ENCODE peak calls at places on chromosomes 5 and 9, in nine cellular contexts. W, J, D, R, S, B, K, F and L are unnamed samples.

GRCh38 chr5:77995793-77996409 is 219.8 kb upstream of the TBCA start:
- DNase-seq in K (no peak), S (no peak), D (no peak), B (no peak), W (no peak), R (no peak), F (no peak), J (no peak), L (no peak)

GRCh38 chr5:108122701-108123100 is 259.2 kb downstream of the FBXL17 start:
- DNase-seq in R (no peak), W (no peak), D (no peak), J (no peak), F (no peak), B (no peak), K (no peak), S (peak; percentile 2), L (no peak)

GRCh38 chr9:127178646-127179632 is 56.5 kb upstream of the ANGPTL2 start:
- DNase-seq in F (no peak), R (no peak), S (no peak), W (peak; percentile 23), B (no peak), K (no peak), J (no peak), D (no peak), L (no peak)

GRCh38 chr5:173746050-173746449 is 129.6 kb upstream of the BOD1 start:
- DNase-seq in D (no peak), B (no peak), W (no peak), R (peak; percentile 68), K (peak; percentile 72), J (no peak), F (no peak), S (peak; percentile 46), L (no peak)

GRCh38 chr9:94928696-94929372 is 202.3 kb downstream of the AOPEP start:
- DNase-seq in B (no peak), J (no peak), D (no peak), K (peak; percentile 51), R (peak; percentile 89), W (no peak), S (no peak), F (no peak), L (no peak)

GRCh38 chr5:90134892-90135291 is 274.7 kb downstream of the CETN3 start:
- DNase-seq in S (peak; percentile 63), D (no peak), F (no peak), R (peak; percentile 95), W (peak; percentile 24), J (no peak), K (peak; percentile 60), B (no peak), L (peak; percentile 6)

GRCh38 chr5:92554447-92555085 is 1026.5 kb downstream of the NR2F1-AS1 start:
- DNase-seq in F (no peak), W (no peak), B (no peak), J (no peak), K (no peak), R (no peak), D (no peak), S (no peak), L (no peak)

GRCh38 chr9:118563677-118564076 is 805.6 kb downstream of the BRINP1 start:
- DNase-seq in K (no peak), B (no peak), W (no peak), S (peak; percentile 81), J (no peak), R (peak; percentile 28), F (no peak), D (no peak), L (peak; percentile 78)

GRCh38 chr5:113451797-113452196 is 17.0 kb upstream of the TSSK1B start:
- DNase-seq in J (no peak), K (no peak), B (no peak), F (no peak), W (no peak), S (peak; percentile 5), R (no peak), D (no peak), L (no peak)

GRCh38 chr9:127904518-127904887 is 5.1 kb upstream of the ST6GALNAC6 start:
- DNase-seq in K (no peak), B (no peak), J (no peak), W (peak; percentile 64), F (no peak), S (no peak), D (no peak), R (no peak), L (no peak)

GRCh38 chr9:3809724-3810123 is 283.9 kb upstream of the RFX3 start:
- DNase-seq in W (no peak), J (no peak), S (peak; percentile 66), D (no peak), B (no peak), K (peak; percentile 79), F (peak; percentile 22), R (peak; percentile 25), L (peak; percentile 81)

DNA sequence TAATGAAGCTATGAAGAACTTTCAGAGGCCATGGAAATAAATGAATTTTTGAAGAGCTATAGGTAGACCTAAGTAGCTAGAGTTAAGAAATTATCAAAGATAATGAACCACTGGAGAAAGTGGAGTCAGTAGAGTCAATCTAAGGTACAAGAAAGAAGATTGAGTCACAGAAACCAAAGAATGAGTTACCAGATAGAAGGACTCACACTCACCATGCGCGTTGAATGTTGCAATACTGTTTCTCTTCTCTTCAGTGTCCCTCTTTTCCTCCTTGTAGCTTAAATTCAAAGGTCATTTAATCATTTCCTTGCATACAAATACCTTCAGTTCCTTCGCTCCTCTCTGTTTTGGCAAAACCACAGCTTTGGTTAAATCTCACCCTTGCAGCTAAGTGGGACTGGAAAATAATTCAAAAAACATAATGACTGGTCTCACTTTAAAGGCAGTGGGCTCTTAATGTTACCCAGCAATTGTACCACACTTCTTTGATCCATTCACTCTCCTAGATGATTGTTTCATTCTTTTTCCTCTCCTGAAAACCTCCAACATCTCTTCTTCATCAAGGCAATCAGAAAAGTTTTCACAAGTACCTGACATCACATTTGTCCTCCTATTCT is 58.3 kb downstream of the NIPBL start:
- DNase-seq in F (no peak), J (no peak), B (no peak), R (peak; percentile 19), S (peak; percentile 33), D (no peak), W (no peak), K (no peak), L (no peak)
- H3K27ac ChIP-seq in F (no peak overlapping the region), J (no peak overlapping the region), B (no peak overlapping the region), R (no peak overlapping the region), S (no peak overlapping the region), D (no peak overlapping the region), W (no peak overlapping the region), K (no peak overlapping the region), L (no peak overlapping the region)

DNA sequence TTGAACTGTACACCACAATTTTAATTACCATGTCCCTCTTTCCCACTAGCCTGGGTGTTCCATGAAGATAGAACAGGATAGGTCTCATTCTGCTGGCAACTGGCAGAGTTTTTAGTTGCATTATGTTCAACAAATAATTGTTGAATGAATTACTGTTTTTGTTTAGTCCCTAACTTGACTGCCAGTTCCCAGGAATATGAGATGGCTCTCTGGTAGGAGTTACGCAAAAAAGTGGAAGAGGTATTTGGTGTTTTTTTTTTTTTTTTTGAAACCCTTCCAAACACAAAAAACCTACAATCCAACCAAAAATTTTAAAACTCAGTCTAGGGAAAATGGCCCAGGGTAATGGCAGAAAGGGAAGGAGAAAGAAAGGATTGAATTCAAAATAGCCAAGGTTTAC is 153.6 kb downstream of the GNAQ start:
- DNase-seq in B (no peak), F (no peak), J (no peak), S (no peak), D (no peak), R (no peak), K (no peak), W (no peak), L (no peak)
- H3K27ac ChIP-seq in B (no peak overlapping the region), F (no peak overlapping the region), J (no peak overlapping the region), S (no peak overlapping the region), D (no peak overlapping the region), R (no peak overlapping the region), K (no peak overlapping the region), W (no peak overlapping the region), L (no peak overlapping the region)

DNA sequence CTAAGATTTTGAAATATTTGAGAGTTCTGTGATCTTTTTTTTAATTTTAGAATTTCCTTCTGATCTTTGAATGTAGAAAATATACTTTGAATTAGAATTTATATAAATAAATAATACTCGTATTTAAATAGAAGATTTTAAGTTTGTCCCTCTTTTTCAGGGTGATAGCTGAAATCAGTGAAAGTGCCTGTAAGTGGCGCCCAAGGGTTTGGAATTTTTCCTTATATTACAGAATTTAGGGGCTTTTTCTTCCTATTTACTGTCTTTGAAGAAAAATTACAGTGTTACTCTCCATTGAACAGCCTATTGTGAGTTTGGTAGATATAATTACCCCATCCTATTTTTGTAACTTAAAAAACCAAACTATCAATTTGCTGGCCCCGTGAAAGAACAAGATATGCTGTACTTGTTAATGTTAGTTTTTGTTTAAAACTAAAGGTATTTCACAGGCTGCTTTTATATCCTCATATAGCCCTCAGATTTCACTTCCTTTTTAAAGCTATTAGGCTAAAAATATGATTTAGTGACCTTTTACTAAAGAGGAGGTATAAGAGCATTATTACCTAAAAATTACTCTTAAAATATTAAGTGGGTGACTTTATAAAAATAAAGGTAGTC is 3.2 kb downstream of the MAP3K1 start:
- DNase-seq in W (no peak), D (no peak), F (no peak), K (no peak), J (no peak), B (no peak), S (peak; percentile 33), R (peak; percentile 16), L (no peak)
- H3K27ac ChIP-seq in W (no peak overlapping the region), D (no peak overlapping the region), F (no peak overlapping the region), K (peak overlapping the region; percentile 7), J (no peak overlapping the region), B (no peak overlapping the region), S (no peak overlapping the region), R (no peak overlapping the region), L (peak overlapping the region; percentile 74)

GRCh38 chr5:88756953-88757352 is 126.0 kb downstream of the MEF2C start:
- DNase-seq in R (no peak), B (no peak), S (no peak), K (no peak), F (no peak), W (no peak), D (no peak), J (no peak), L (no peak)

GRCh38 chr5:88761939-88762338 is 121.0 kb downstream of the MEF2C start:
- DNase-seq in S (no peak), J (no peak), R (no peak), F (no peak), W (no peak), B (no peak), D (no peak), K (no peak), L (no peak)

GRCh38 chr5:88760512-88760911 is 122.5 kb downstream of the MEF2C start:
- DNase-seq in K (no peak), B (no peak), J (no peak), W (no peak), D (no peak), R (no peak), S (no peak), F (no peak), L (no peak)

GRCh38 chr5:88761269-88761880 is 121.6 kb downstream of the MEF2C start:
- DNase-seq in W (no peak), D (no peak), R (peak; percentile 49), B (no peak), J (no peak), K (peak; percentile 45), S (peak; percentile 49), F (no peak), L (peak; percentile 8)

DNA sequence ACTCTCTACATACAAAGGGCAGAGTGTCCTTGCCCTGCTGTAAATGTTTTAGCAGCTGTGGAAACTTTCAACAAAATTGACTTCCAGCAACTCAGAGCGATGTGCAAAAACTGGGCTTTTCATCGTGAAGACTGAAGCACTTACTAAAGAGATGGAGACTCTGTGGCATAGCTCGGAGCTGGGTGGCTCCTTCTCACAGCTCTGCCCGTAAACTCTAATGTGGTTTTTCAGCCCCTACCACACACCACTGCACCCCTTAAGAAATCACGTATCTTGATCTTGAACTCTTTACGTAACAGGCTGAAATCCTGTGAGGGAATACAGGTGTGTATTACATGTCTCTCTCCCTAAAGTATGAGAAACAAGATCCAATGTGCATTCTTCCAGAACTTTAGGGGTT is 124.4 kb downstream of the MEF2C start:
- DNase-seq in F (no peak), R (no peak), S (no peak), B (no peak), K (no peak), W (no peak), J (no peak), D (no peak), L (no peak)
- H3K27ac ChIP-seq in F (no peak overlapping the region), R (no peak overlapping the region), S (no peak overlapping the region), B (no peak overlapping the region), K (no peak overlapping the region), W (no peak overlapping the region), J (no peak overlapping the region), D (no peak overlapping the region), L (no peak overlapping the region)